ENCODE peak calls at places on chromosomes 7 and 10, in nine cellular contexts. X is heart right ventricle, E is esophagus muscularis mucosa, H is PC-9, J is mammary epithelial cell, Q is pancreas, I is Calu3, S is B cell, T is GM20000. U is an unnamed sample.

GRCh38 chr10:100996678-100997363 is 2.8 kb upstream of the LZTS2 start:
- DNase-seq in Q (peak; percentile 59), X (peak; percentile 48), I (peak; percentile 45), J (peak; percentile 34), E (no peak), T (peak; percentile 82), H (peak; percentile 53), S (no peak), U (peak; percentile 64)

GRCh38 chr10:48454302-48455054 is 148.0 kb downstream of the MAPK8 start:
- DNase-seq in H (no peak), X (no peak), I (no peak), S (peak; percentile 20), Q (no peak), T (peak; percentile 10), J (no peak), E (no peak), U (no peak)

GRCh38 chr7:12884033-12884432 is 196.6 kb downstream of the ARL4A start:
- DNase-seq in S (no peak), J (no peak), I (no peak), X (no peak), H (no peak), E (no peak), Q (no peak), T (no peak), U (no peak)

GRCh38 chr7:2325028-2325625 is 10.9 kb upstream of the SNX8 start:
- DNase-seq in X (no peak), I (no peak), E (no peak), J (no peak), T (no peak), H (no peak), Q (no peak), S (no peak), U (no peak)

GRCh38 chr10:68900427-68901105 is 549 bp upstream of the DDX50 start:
- DNase-seq in E (no peak), H (no peak), X (peak; percentile 79), J (no peak), S (no peak), I (no peak), T (no peak), Q (no peak), U (peak; percentile 48)

GRCh38 chr10:30155401-30155800 is 96.0 kb upstream of the JCAD start:
- DNase-seq in E (no peak), T (peak; percentile 44), S (no peak), I (no peak), Q (no peak), X (no peak), J (no peak), H (no peak), U (no peak)

GRCh38 chr10:28962768-28963167 is 285.4 kb downstream of the BAMBI start:
- DNase-seq in X (no peak), J (no peak), Q (no peak), T (no peak), H (no peak), S (no peak), E (no peak), I (no peak), U (no peak)

GRCh38 chr10:101694056-101694673 is 805 bp downstream of the FBXW4 start:
- DNase-seq in T (peak; percentile 83), J (peak; percentile 67), X (peak; percentile 61), I (peak; percentile 57), Q (peak; percentile 66), E (peak; percentile 92), H (peak; percentile 48), S (peak; percentile 58), U (peak; percentile 60)

GRCh38 chr7:38335123-38335489 is 61.7 kb upstream of the TARP start:
- DNase-seq in I (no peak), E (peak; percentile 81), Q (no peak), X (no peak), J (no peak), S (no peak), T (no peak), H (no peak), U (no peak)

GRCh38 chr10:63504145-63504881 is 16.9 kb upstream of the REEP3 start:
- DNase-seq in H (peak; percentile 49), Q (no peak), S (no peak), J (peak; percentile 90), X (no peak), I (peak; percentile 28), E (no peak), T (no peak), U (peak; percentile 74)

GRCh38 chr7:43296306-43296705 is 183.9 kb downstream of the HECW1 start:
- DNase-seq in J (no peak), T (no peak), H (no peak), Q (no peak), X (no peak), I (no peak), E (no peak), S (no peak), U (no peak)

GRCh38 chr7:70134029-70134445 is 535.8 kb downstream of the AUTS2 start:
- DNase-seq in X (no peak), T (no peak), H (no peak), Q (no peak), J (no peak), S (no peak), E (no peak), I (no peak), U (no peak)

GRCh38 chr10:131174211-131174565 is 137.3 kb downstream of the TCERG1L start:
- DNase-seq in T (no peak), I (no peak), X (no peak), J (no peak), S (no peak), H (no peak), E (no peak), Q (no peak), U (no peak)

GRCh38 chr10:117351558-117351957 is 23.7 kb downstream of the PDZD8 start:
- DNase-seq in S (no peak), J (no peak), X (no peak), T (no peak), I (no peak), H (no peak), Q (no peak), E (no peak), U (no peak)
- TF ChIP-seq CTCF in S (no peak), J (no peak), X (no peak), T (no peak), I (no peak), H (no peak), Q (no peak), E (no peak), U (no peak)

GRCh38 chr10:35639651-35640311 is 2.3 kb downstream of the FZD8 start:
- DNase-seq in J (peak; percentile 46), Q (peak; percentile 29), I (no peak), E (no peak), X (peak; percentile 21), H (no peak), T (peak; percentile 32), S (no peak), U (no peak)

GRCh38 chr10:35639021-35639521 is 3.0 kb downstream of the FZD8 start:
- DNase-seq in T (no peak), J (no peak), I (no peak), S (no peak), Q (no peak), X (no peak), H (no peak), E (no peak), U (no peak)

GRCh38 chr10:35636942-35637341 is 5.2 kb downstream of the FZD8 start:
- DNase-seq in H (no peak), X (no peak), J (no peak), I (no peak), E (no peak), S (no peak), T (no peak), Q (no peak), U (no peak)

GRCh38 chr10:35637456-35637855 is 4.6 kb downstream of the FZD8 start:
- DNase-seq in T (no peak), X (no peak), S (no peak), I (no peak), Q (no peak), J (no peak), E (no peak), H (no peak), U (no peak)

DNA sequence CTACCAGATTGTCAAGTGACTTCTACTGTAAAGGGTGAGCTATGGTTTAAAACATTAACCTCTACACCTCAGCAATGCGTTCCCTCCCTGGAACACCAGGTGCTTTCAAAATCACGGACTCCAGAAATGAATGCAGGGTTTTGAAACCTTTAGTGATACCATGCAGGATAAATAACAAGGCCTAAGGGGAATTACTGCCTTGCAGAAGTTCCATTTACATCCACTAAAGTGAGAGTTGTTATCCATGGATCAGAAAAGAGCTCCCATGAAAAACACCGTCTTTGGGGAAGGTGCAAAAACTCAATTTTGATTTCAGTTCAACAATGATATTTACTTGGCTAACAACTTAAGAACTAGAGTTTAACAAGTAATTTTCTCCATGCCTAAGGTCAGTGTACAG is 4.0 kb downstream of the FZD8 start:
- DNase-seq in H (no peak), I (no peak), J (peak; percentile 59), X (no peak), T (no peak), Q (no peak), E (no peak), S (no peak), U (no peak)
- TF ChIP-seq CTCF in H (no peak), I (no peak), J (no peak), X (no peak), T (no peak), Q (no peak), E (no peak), S (no peak), U (no peak)

GRCh38 chr7:90903856-90904255 is 307.7 kb downstream of the CDK14 start:
- DNase-seq in J (no peak), H (no peak), X (no peak), Q (no peak), I (no peak), T (no peak), E (no peak), S (no peak), U (no peak)
- TF ChIP-seq CTCF in J (no peak), H (no peak), X (no peak), Q (no peak), I (no peak), T (no peak), E (no peak), S (no peak), U (no peak)

DNA sequence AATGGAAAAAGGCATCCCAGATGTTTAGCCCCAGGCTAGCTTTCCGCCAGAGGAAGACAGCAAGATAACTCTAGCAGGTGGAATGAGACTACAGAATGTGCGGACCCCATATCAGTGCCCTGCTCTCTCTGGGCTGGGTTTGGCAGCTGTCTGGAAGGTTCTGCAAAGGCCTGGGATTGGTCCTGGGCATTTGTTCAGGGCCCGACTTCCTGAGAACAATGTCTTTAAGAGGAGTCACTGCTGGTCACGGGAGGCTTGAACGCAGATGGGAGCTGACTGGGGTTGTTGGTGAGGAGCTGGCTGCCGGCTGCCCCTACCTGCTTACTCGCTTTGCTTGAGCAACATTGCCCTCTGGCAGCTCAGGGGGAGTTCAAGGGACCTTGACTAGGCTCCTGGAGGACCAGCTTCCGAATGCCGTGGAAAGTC is 130.6 kb upstream of the BTBD16 start:
- DNase-seq in E (no peak), Q (no peak), H (peak; percentile 20), J (peak; percentile 63), I (no peak), S (no peak), X (peak; percentile 32), T (no peak), U (peak; percentile 59)
- TF ChIP-seq CTCF in E (no peak), Q (no peak), H (no peak), J (no peak), I (no peak), S (no peak), X (no peak), T (no peak), U (no peak)

U was measured in RWPE1.